ENCODE peak calls at places on chromosomes 12 and 14, in nine cellular contexts. J is AG08396; Y is HS-5; I is anterior cingulate cortex; A is activated gamma-delta T cell treated with Interleukin-2 at 50 U/mL for 16 hours; L is glutamatergic neuron; V is effector memory CD8-positive, alpha-beta T cell; O is LoVo; M is Kasumi-1. K is an unnamed sample.

GRCh38 chr14:68458840-68459469 is 333.9 kb downstream of the ZFP36L1 start:
- DNase-seq in J (peak; percentile 36), Y (no peak), I (no peak), A (no peak), L (no peak), V (no peak), O (peak; percentile 69), M (no peak), K (peak; percentile 77)

GRCh38 chr12:3834774-3835173 is 38.4 kb downstream of the PARP11 start:
- DNase-seq in J (no peak), Y (no peak), I (no peak), A (no peak), L (no peak), V (no peak), O (no peak), M (no peak), K (no peak)

GRCh38 chr12:122202017-122202416 is 1.5 kb upstream of the B3GNT4 start:
- DNase-seq in J (no peak), Y (no peak), I (no peak), A (no peak), L (no peak), V (no peak), O (no peak), M (no peak), K (no peak)

GRCh38 chr12:47808574-47809380 is 10.9 kb downstream of the HDAC7 start:
- DNase-seq in J (no peak), Y (no peak), I (no peak), A (peak; percentile 42), L (no peak), V (no peak), O (no peak), M (peak; percentile 64), K (no peak)

GRCh38 chr14:68794130-68794855 is 1.4 kb upstream of the ZFP36L1 start:
- DNase-seq in J (peak; percentile 89), Y (peak; percentile 82), I (peak; percentile 55), A (peak; percentile 79), L (peak; percentile 50), V (peak; percentile 84), O (peak; percentile 70), M (peak; percentile 30), K (peak; percentile 97)

GRCh38 chr14:56474419-56475022 is 105.1 kb upstream of the TMEM260 start:
- DNase-seq in J (peak; percentile 30), Y (peak; percentile 5), I (no peak), A (no peak), L (no peak), V (peak; percentile 31), O (peak; percentile 59), M (peak; percentile 58), K (no peak)

GRCh38 chr14:51850651-51851050 is 9.8 kb upstream of the GNG2 start:
- DNase-seq in J (no peak), Y (no peak), I (no peak), A (no peak), L (no peak), V (no peak), O (no peak), M (no peak), K (no peak)

GRCh38 chr12:118034429-118035193 is 18.1 kb downstream of the RFC5 start:
- DNase-seq in J (peak; percentile 42), Y (no peak), I (no peak), A (no peak), L (no peak), V (no peak), O (no peak), M (no peak), K (no peak)

GRCh38 chr14:92637228-92637627 is 111.2 kb downstream of the LGMN start:
- DNase-seq in J (no peak), Y (no peak), I (no peak), A (no peak), L (peak; percentile 79), V (no peak), O (no peak), M (no peak), K (no peak)

GRCh38 chr14:53355581-53356112 is 202.5 kb upstream of the DDHD1 start:
- DNase-seq in J (peak; percentile 38), Y (peak; percentile 19), I (no peak), A (no peak), L (no peak), V (no peak), O (peak; percentile 76), M (peak; percentile 30), K (no peak)

GRCh38 chr12:41466762-41467270 is 278.7 kb downstream of the PDZRN4 start:
- DNase-seq in J (no peak), Y (no peak), I (no peak), A (no peak), L (no peak), V (no peak), O (no peak), M (no peak), K (no peak)

GRCh38 chr12:50325890-50326391 is 42.6 kb upstream of the LIMA1 start:
- DNase-seq in J (no peak), Y (no peak), I (no peak), A (no peak), L (no peak), V (no peak), O (no peak), M (no peak), K (no peak)

GRCh38 chr14:37655418-37655817 is 60.0 kb downstream of the TTC6 start:
- DNase-seq in J (no peak), Y (peak; percentile 4), I (no peak), A (no peak), L (no peak), V (no peak), O (peak; percentile 35), M (no peak), K (no peak)

GRCh38 chr14:103517626-103518415 is 4.8 kb downstream of the CKB start:
- DNase-seq in J (no peak), Y (no peak), I (no peak), A (no peak), L (no peak), V (no peak), O (no peak), M (no peak), K (peak; percentile 81)

GRCh38 chr14:100826371-100827139 is 637 bp downstream of the MEG3 start:
- DNase-seq in J (peak; percentile 21), Y (no peak), I (no peak), A (no peak), L (no peak), V (no peak), O (no peak), M (no peak), K (no peak)

GRCh38 chr12:65853489-65854157 is 29.3 kb downstream of the HMGA2 start:
- DNase-seq in J (peak; percentile 34), Y (no peak), I (no peak), A (no peak), L (no peak), V (no peak), O (no peak), M (no peak), K (no peak)

GRCh38 chr14:71720978-71721624 is 211.1 kb upstream of the RGS6 start:
- DNase-seq in J (peak; percentile 67), Y (no peak), I (no peak), A (no peak), L (no peak), V (no peak), O (peak; percentile 21), M (peak; percentile 63), K (no peak)

GRCh38 chr14:96576937-96577336 is 74.8 kb downstream of the PAPOLA start:
- DNase-seq in J (no peak), Y (no peak), I (no peak), A (no peak), L (no peak), V (no peak), O (no peak), M (no peak), K (no peak)

GRCh38 chr12:65881348-65881961 is 57.2 kb downstream of the HMGA2 start:
- DNase-seq in J (peak; percentile 29), Y (no peak), I (no peak), A (no peak), L (no peak), V (no peak), O (no peak), M (no peak), K (peak; percentile 81)

GRCh38 chr12:113862570-113863454 is 103.3 kb downstream of the RBM19 start:
- DNase-seq in J (peak; percentile 41), Y (peak; percentile 15), I (no peak), A (no peak), L (no peak), V (peak; percentile 3), O (no peak), M (peak; percentile 78), K (no peak)

GRCh38 chr14:101360045-101360931 is 201.0 kb upstream of the DIO3 start:
- DNase-seq in J (no peak), Y (no peak), I (no peak), A (no peak), L (no peak), V (no peak), O (no peak), M (no peak), K (peak; percentile 98)

GRCh38 chr14:72892103-72892878 is 1.6 kb downstream of the DPF3 start:
- DNase-seq in J (no peak), Y (no peak), I (no peak), A (peak; percentile 10), L (peak; percentile 28), V (peak; percentile 11), O (no peak), M (no peak), K (no peak)

GRCh38 chr12:48414046-48414445 is 58.3 kb upstream of the ANP32D start:
- DNase-seq in J (no peak), Y (no peak), I (peak; percentile 41), A (no peak), L (no peak), V (no peak), O (no peak), M (no peak), K (peak; percentile 69)

GRCh38 chr14:18660585-18660922 is 59.6 kb downstream of the OR11H12 start:
- DNase-seq in J (no peak), Y (no peak), I (no peak), A (no peak), L (no peak), V (no peak), O (no peak), M (no peak), K (no peak)

GRCh38 chr12:54682674-54683073 is 34.5 kb upstream of the DCD start:
- DNase-seq in J (no peak), Y (no peak), I (no peak), A (no peak), L (no peak), V (no peak), O (no peak), M (no peak), K (no peak)

GRCh38 chr12:120215766-120216735 is 15.1 kb upstream of the RPLP0 start:
- DNase-seq in J (no peak), Y (no peak), I (no peak), A (no peak), L (no peak), V (no peak), O (no peak), M (no peak), K (no peak)

GRCh38 chr14:56170877-56171422 is 52.7 kb downstream of the PELI2 start:
- DNase-seq in J (no peak), Y (no peak), I (no peak), A (no peak), L (no peak), V (no peak), O (no peak), M (no peak), K (no peak)

GRCh38 chr14:97180304-97181200 is 383.4 kb downstream of the VRK1 start:
- DNase-seq in J (peak; percentile 5), Y (no peak), I (peak; percentile 10), A (no peak), L (no peak), V (no peak), O (peak; percentile 45), M (peak; percentile 8), K (no peak)

GRCh38 chr12:48034835-48035805 is 30.8 kb upstream of the COL2A1 start:
- DNase-seq in J (no peak), Y (no peak), I (no peak), A (no peak), L (no peak), V (no peak), O (no peak), M (no peak), K (no peak)

GRCh38 chr12:108284163-108284562 is 54.9 kb downstream of the CMKLR1 start:
- DNase-seq in J (no peak), Y (no peak), I (no peak), A (no peak), L (no peak), V (no peak), O (no peak), M (no peak), K (no peak)

GRCh38 chr14:57388072-57388471 is 2.3 kb upstream of the NAA30 start:
- DNase-seq in J (no peak), Y (no peak), I (no peak), A (no peak), L (no peak), V (no peak), O (no peak), M (peak; percentile 18), K (no peak)

K was measured in sigmoid colon.